ENCODE peak calls at places on chromosomes 4 and X, in four cellular contexts. One of them, this sample, is unnamed.

GRCh38 chr4:166169111-166169510 is 296.1 kb downstream of the TLL1 start:
- DNase-seq in CD8-positive, alpha-beta memory T cell: no peak
- DNase-seq in mesenchymal stem cell: peak; percentile 37
- DNase-seq in naive thymus-derived CD4-positive, alpha-beta T cell: no peak
- DNase-seq in this sample: no peak

GRCh38 chrX:134419784-134420183 is 40.2 kb upstream of the HPRT1 start:
- DNase-seq in CD8-positive, alpha-beta memory T cell: no peak
- DNase-seq in mesenchymal stem cell: no peak
- DNase-seq in naive thymus-derived CD4-positive, alpha-beta T cell: no peak
- DNase-seq in this sample: no peak

GRCh38 chr4:96916731-96917130 is 1076.8 kb downstream of the PDHA2 start:
- DNase-seq in CD8-positive, alpha-beta memory T cell: no peak
- DNase-seq in mesenchymal stem cell: no peak
- DNase-seq in naive thymus-derived CD4-positive, alpha-beta T cell: no peak
- DNase-seq in this sample: no peak

GRCh38 chr4:42167709-42168108 is 15.3 kb upstream of the BEND4 start:
- DNase-seq in CD8-positive, alpha-beta memory T cell: no peak
- DNase-seq in mesenchymal stem cell: no peak
- DNase-seq in naive thymus-derived CD4-positive, alpha-beta T cell: no peak
- DNase-seq in this sample: no peak

GRCh38 chrX:100410901-100411801 is 1.1 kb upstream of the PCDH19 start:
- DNase-seq in CD8-positive, alpha-beta memory T cell: no peak
- DNase-seq in mesenchymal stem cell: no peak
- DNase-seq in naive thymus-derived CD4-positive, alpha-beta T cell: no peak
- DNase-seq in this sample: no peak

GRCh38 chr4:173522160-173522873 is 7.7 kb downstream of the HAND2 start:
- DNase-seq in CD8-positive, alpha-beta memory T cell: no peak
- DNase-seq in mesenchymal stem cell: peak; percentile 95
- DNase-seq in naive thymus-derived CD4-positive, alpha-beta T cell: no peak
- DNase-seq in this sample: peak; percentile 68

GRCh38 chrX:109684136-109684535 is 48.9 kb downstream of the ACSL4 start:
- DNase-seq in CD8-positive, alpha-beta memory T cell: no peak
- DNase-seq in mesenchymal stem cell: no peak
- DNase-seq in naive thymus-derived CD4-positive, alpha-beta T cell: no peak
- DNase-seq in this sample: no peak

GRCh38 chr4:22515888-22516541 is at the start of gene ADGRA3:
- DNase-seq in CD8-positive, alpha-beta memory T cell: no peak
- DNase-seq in mesenchymal stem cell: peak; percentile 78
- DNase-seq in naive thymus-derived CD4-positive, alpha-beta T cell: peak; percentile 19
- DNase-seq in this sample: no peak

GRCh38 chrX:106946449-106946848 is 26.2 kb downstream of the CLDN2 start:
- DNase-seq in CD8-positive, alpha-beta memory T cell: no peak
- DNase-seq in mesenchymal stem cell: no peak
- DNase-seq in naive thymus-derived CD4-positive, alpha-beta T cell: no peak
- DNase-seq in this sample: no peak

GRCh38 chr4:80592950-80593349 is 257.4 kb downstream of the CFAP299 start:
- DNase-seq in CD8-positive, alpha-beta memory T cell: no peak
- DNase-seq in mesenchymal stem cell: no peak
- DNase-seq in naive thymus-derived CD4-positive, alpha-beta T cell: no peak
- DNase-seq in this sample: no peak

GRCh38 chr4:62670509-62670908 is 1470.4 kb downstream of the ADGRL3 start:
- DNase-seq in CD8-positive, alpha-beta memory T cell: no peak
- DNase-seq in mesenchymal stem cell: peak; percentile 18
- DNase-seq in naive thymus-derived CD4-positive, alpha-beta T cell: no peak
- DNase-seq in this sample: no peak

GRCh38 chr4:39713691-39714090 is 15.8 kb downstream of the UBE2K start:
- DNase-seq in CD8-positive, alpha-beta memory T cell: no peak
- DNase-seq in mesenchymal stem cell: peak; percentile 79
- DNase-seq in naive thymus-derived CD4-positive, alpha-beta T cell: no peak
- DNase-seq in this sample: no peak
- H3K4me1 ChIP-seq in CD8-positive, alpha-beta memory T cell: peaks cover 12% of the 10 kb centered on the region
- H3K4me1 ChIP-seq in mesenchymal stem cell: peaks cover 12% of the 10 kb centered on the region
- H3K4me1 ChIP-seq in naive thymus-derived CD4-positive, alpha-beta T cell: peaks cover 6% of the 10 kb centered on the region
- H3K4me1 ChIP-seq in this sample: no peaks in the 10 kb centered on the region

DNA sequence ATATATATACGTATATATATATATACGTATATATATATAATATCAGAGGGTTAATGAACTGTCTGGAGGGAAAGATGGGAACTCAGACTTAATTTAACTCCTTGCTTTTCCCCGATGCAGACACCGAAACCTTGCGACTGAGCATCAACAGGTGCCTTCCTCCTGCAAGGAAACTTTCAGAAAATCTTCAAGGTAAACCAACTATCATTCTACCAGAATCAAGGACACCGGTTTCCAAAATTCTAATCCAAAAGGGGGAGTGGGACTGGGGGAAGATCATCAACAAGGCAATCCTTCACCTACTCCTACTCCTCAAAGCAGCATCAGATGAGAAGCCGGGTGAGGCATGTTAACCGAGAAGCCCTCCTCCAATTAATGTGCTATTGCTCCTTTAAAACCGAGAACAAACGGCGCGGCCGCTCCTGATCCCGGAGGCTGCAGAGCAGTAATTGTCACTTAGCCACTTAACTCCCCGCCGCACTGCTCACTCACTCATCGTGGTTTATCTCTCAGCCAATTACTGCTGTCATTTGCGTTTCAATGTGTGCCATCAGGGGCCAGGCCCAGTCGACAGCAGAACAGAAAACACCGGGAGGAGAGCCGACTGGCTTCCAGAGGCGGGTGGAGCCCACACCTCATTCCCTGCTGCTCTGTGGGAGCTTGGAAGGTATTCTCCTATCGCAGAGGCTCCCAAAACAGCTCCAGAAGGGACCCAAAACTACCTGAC is 61.7 kb downstream of the MAML3 start:
- DNase-seq in CD8-positive, alpha-beta memory T cell: no peak
- DNase-seq in mesenchymal stem cell: peak; percentile 71
- DNase-seq in naive thymus-derived CD4-positive, alpha-beta T cell: no peak
- DNase-seq in this sample: peak; percentile 17
- H3K4me3 ChIP-seq in CD8-positive, alpha-beta memory T cell: no peak overlapping the region
- H3K4me3 ChIP-seq in mesenchymal stem cell: no peak overlapping the region
- H3K4me3 ChIP-seq in naive thymus-derived CD4-positive, alpha-beta T cell: no peak overlapping the region
- H3K4me3 ChIP-seq in this sample: peak overlapping the region; percentile 37

GRCh38 chr4:86416081-86416480 is 56.2 kb upstream of the MAPK10 start:
- DNase-seq in CD8-positive, alpha-beta memory T cell: no peak
- DNase-seq in mesenchymal stem cell: no peak
- DNase-seq in naive thymus-derived CD4-positive, alpha-beta T cell: no peak
- DNase-seq in this sample: no peak
- H3K4me1 ChIP-seq in CD8-positive, alpha-beta memory T cell: no peaks in the 10 kb centered on the region
- H3K4me1 ChIP-seq in mesenchymal stem cell: peaks cover 2% of the 10 kb centered on the region
- H3K4me1 ChIP-seq in naive thymus-derived CD4-positive, alpha-beta T cell: no peaks in the 10 kb centered on the region
- H3K4me1 ChIP-seq in this sample: no peaks in the 10 kb centered on the region

GRCh38 chrX:53080628-53081580 is 1.3 kb upstream of the TSPYL2 start:
- DNase-seq in CD8-positive, alpha-beta memory T cell: peak; percentile 68
- DNase-seq in mesenchymal stem cell: no peak
- DNase-seq in naive thymus-derived CD4-positive, alpha-beta T cell: peak; percentile 35
- DNase-seq in this sample: no peak
- H3K4me3 ChIP-seq in CD8-positive, alpha-beta memory T cell: no peak overlapping the region
- H3K4me3 ChIP-seq in mesenchymal stem cell: no peak overlapping the region
- H3K4me3 ChIP-seq in naive thymus-derived CD4-positive, alpha-beta T cell: no peak overlapping the region
- H3K4me3 ChIP-seq in this sample: peak overlapping the region; percentile 65

This sample was measured in Peyer's patch.